ENCODE peak calls at places on chromosomes 5 and 9, in five cellular contexts. T, V, G, N and I are unnamed samples.

GRCh38 chr5:166342330-166342891 is 1949.0 kb upstream of the WWC1 start:
- DNase-seq in T (no peak), V (no peak), G (no peak), N (no peak), I (no peak)

GRCh38 chr9:116959775-116960174 is 272.7 kb downstream of the TRIM32 start:
- DNase-seq in T (peak; percentile 44), V (no peak), G (no peak), N (no peak), I (no peak)

GRCh38 chr9:107404086-107404590 is 85.4 kb downstream of the KLF4 start:
- DNase-seq in T (no peak), V (no peak), G (no peak), N (no peak), I (no peak)

GRCh38 chr5:127375124-127375523 is 84.5 kb downstream of the MEGF10 start:
- DNase-seq in T (no peak), V (no peak), G (no peak), N (no peak), I (no peak)

GRCh38 chr5:179892255-179892654 is 15.4 kb downstream of the TBC1D9B start:
- DNase-seq in T (no peak), V (no peak), G (peak; percentile 8), N (no peak), I (no peak)

GRCh38 chr9:134341929-134342745 is 15.9 kb downstream of the RXRA start:
- DNase-seq in T (no peak), V (no peak), G (no peak), N (no peak), I (no peak)

GRCh38 chr5:147831465-147831864 is at the start of gene SPINK1:
- DNase-seq in T (no peak), V (no peak), G (no peak), N (no peak), I (no peak)

GRCh38 chr5:81782811-81783210 is 31.9 kb upstream of the SSBP2 start:
- DNase-seq in T (no peak), V (no peak), G (peak; percentile 18), N (no peak), I (no peak)

GRCh38 chr9:33442125-33442524 is 5.3 kb downstream of the AQP3 start:
- DNase-seq in T (no peak), V (no peak), G (no peak), N (no peak), I (no peak)

GRCh38 chr9:128128836-128129590 is 1.5 kb upstream of the PTGES2 start:
- DNase-seq in T (no peak), V (no peak), G (no peak), N (no peak), I (no peak)

GRCh38 chr9:120439147-120439546 is 140.8 kb downstream of the CDK5RAP2 start:
- DNase-seq in T (peak; percentile 32), V (no peak), G (peak; percentile 29), N (no peak), I (peak; percentile 40)

GRCh38 chr9:98995059-98995665 is 51.5 kb downstream of the COL15A1 start:
- DNase-seq in T (no peak), V (no peak), G (no peak), N (no peak), I (no peak)

GRCh38 chr5:158812381-158812780 is 287.3 kb downstream of the EBF1 start:
- DNase-seq in T (no peak), V (peak; percentile 51), G (peak; percentile 2), N (no peak), I (no peak)

GRCh38 chr5:80318212-80318611 is 1.6 kb upstream of the SPZ1 start:
- DNase-seq in T (peak; percentile 42), V (no peak), G (no peak), N (no peak), I (no peak)

GRCh38 chr5:100595152-100595811 is 60.1 kb downstream of the FAM174A start:
- DNase-seq in T (peak; percentile 1), V (no peak), G (peak; percentile 9), N (no peak), I (peak; percentile 64)

GRCh38 chr9:136474974-136475865 is 7.6 kb downstream of the SEC16A start:
- DNase-seq in T (no peak), V (no peak), G (no peak), N (no peak), I (no peak)

GRCh38 chr5:137888489-137888874 is 775 bp upstream of the PKD2L2 start:
- DNase-seq in T (peak; percentile 44), V (no peak), G (peak; percentile 36), N (no peak), I (no peak)

GRCh38 chr5:169840405-169840804 is 139.9 kb downstream of the INSYN2B start:
- DNase-seq in T (no peak), V (no peak), G (no peak), N (no peak), I (no peak)

GRCh38 chr9:69582544-69583297 is 89.5 kb downstream of the APBA1 start:
- DNase-seq in T (peak; percentile 35), V (no peak), G (no peak), N (no peak), I (no peak)

GRCh38 chr5:173582198-173583092 is 34.0 kb downstream of the BOD1 start:
- DNase-seq in T (no peak), V (no peak), G (no peak), N (no peak), I (no peak)

GRCh38 chr5:63125862-63126261 is 547.2 kb downstream of the LRRC70 start:
- DNase-seq in T (no peak), V (no peak), G (peak; percentile 18), N (peak; percentile 17), I (peak; percentile 28)

GRCh38 chr9:104984994-104985393 is 57.0 kb upstream of the ABCA1 start:
- DNase-seq in T (peak; percentile 53), V (no peak), G (no peak), N (no peak), I (no peak)

GRCh38 chr9:104970588-104970987 is 42.6 kb upstream of the ABCA1 start:
- DNase-seq in T (no peak), V (no peak), G (no peak), N (no peak), I (no peak)

GRCh38 chr9:134283111-134283515 is 43.1 kb upstream of the RXRA start:
- DNase-seq in T (no peak), V (no peak), G (no peak), N (no peak), I (no peak)

GRCh38 chr9:133616643-133617405 is 7.6 kb upstream of the FAM163B start:
- DNase-seq in T (no peak), V (no peak), G (no peak), N (no peak), I (no peak)

GRCh38 chr5:97728920-97729319 is 545.9 kb upstream of the RIOK2 start:
- DNase-seq in T (no peak), V (no peak), G (no peak), N (no peak), I (no peak)

GRCh38 chr5:38453506-38453905 is 102.9 kb downstream of the LIFR start:
- DNase-seq in T (no peak), V (peak; percentile 89), G (no peak), N (no peak), I (no peak)

GRCh38 chr9:76688471-76689238 is 75.6 kb upstream of the PCA3 start:
- DNase-seq in T (no peak), V (no peak), G (no peak), N (no peak), I (no peak)

GRCh38 chr9:115327441-115328122 is 209.6 kb upstream of the TNC start:
- DNase-seq in T (no peak), V (no peak), G (no peak), N (no peak), I (no peak)

GRCh38 chr5:9483251-9483650 is 62.6 kb downstream of the SEMA5A start:
- DNase-seq in T (no peak), V (no peak), G (no peak), N (no peak), I (no peak)
- TF ChIP-seq CHD2 in T (no peak), V (no peak), G (no peak), N (no peak), I (no peak)

GRCh38 chr9:14308751-14309140 is 5.2 kb downstream of the NFIB start:
- DNase-seq in T (no peak), V (no peak), G (no peak), N (no peak), I (no peak)
- H3K27ac ChIP-seq in T (peak overlapping the region; percentile 58), V (no peak overlapping the region), G (no peak overlapping the region), N (no peak overlapping the region), I (peak overlapping the region; percentile 0)

DNA sequence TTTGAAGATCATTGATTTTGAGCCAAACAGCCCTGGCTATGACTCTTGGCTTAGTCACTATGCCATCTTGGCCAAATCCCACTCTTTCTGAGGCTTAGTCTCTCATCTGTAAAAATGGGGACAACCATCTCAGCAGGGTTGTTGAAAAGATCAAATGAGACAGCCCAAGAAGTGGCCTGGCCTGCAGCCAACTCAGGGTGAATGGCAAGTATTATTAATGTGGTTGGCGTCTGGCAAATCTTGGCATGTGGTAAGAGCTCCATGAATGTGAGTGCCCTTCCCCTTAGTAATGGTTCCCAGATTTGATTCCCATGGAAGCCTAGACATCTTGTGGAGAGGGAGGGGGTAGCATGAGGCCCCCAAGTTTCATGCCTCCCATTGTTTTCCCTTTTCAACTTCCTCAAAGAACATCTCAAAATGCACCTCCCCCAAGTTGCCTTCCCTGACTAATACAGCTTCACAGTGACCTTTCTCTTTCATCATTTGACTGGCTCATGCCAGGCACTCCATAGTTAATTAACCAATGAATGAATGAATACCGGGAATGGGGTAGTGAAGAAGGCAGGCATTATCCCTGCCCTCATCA is 11.8 kb upstream of the TGFBI start:
- DNase-seq in T (no peak), V (no peak), G (no peak), N (no peak), I (peak; percentile 73)
- TF ChIP-seq USF2 in T (no peak), V (no peak), G (no peak), N (no peak), I (no peak)

DNA sequence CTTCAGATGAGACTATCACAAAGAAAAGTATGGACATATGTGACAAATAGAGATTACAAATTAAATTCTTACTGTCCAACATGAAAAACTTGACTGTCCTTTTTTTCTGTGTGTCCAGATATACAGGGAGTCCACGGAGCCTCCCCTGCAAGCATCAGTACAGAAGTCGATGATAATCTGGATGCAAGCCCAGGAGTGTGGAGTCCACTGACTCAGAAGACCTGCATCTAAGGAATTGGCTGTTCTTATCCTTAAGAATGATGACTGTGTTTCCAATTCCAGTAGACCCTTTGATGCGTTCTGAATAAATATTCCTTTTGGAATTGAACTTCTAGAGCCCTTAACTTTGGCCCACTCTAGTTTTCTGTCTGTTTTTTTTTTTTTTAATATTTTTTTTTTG is 56.7 kb upstream of the TAF11L2 start:
- DNase-seq in T (no peak), V (no peak), G (no peak), N (no peak), I (no peak)
- TF ChIP-seq CHD2 in T (no peak), V (no peak), G (no peak), N (no peak), I (no peak)

DNA sequence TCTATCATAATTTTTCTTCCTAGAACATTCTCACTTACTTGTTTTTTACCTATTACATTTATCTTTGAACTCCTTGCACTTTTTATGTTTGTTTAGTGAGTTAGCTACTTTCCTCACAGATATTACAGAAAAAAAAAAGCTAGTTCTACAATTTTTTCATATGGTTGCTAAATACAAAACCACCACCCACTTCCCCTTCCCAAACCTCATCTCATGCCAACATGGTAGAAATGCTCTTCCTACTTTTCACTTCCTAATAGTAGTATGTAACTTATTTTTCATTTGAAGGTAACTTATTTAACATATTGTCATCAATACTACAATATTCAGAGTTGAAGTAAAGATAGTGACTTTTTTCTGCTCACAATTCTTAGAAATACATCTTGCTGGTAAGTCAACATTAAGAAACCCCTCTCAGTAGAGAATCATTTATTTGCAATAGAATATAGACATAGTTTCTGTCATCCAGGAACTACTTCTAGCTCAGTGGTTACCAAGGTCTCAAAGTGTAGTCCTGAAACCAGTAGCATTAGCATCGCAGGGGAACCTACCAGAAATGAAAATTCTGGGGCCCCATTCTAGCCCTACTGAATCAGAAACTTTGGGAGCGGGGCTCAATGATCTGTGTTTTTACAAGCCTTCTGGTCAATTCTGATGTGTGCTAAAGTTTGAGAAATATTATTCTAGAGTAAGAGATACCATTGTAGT is 1124.6 kb downstream of the DTWD2 start:
- DNase-seq in T (no peak), V (no peak), G (no peak), N (no peak), I (no peak)
- H3K27ac ChIP-seq in T (no peak overlapping the region), V (no peak overlapping the region), G (no peak overlapping the region), N (no peak overlapping the region), I (no peak overlapping the region)